ENCODE peak calls at places on chromosomes 4 and X, in six cellular contexts. D is T-helper 9 cell, J is ACHN, H is RCC 7860, W is KG1, P is A549. S is an unnamed sample.

GRCh38 chr4:140152760-140153418 is 1.1 kb downstream of the MAML3 start:
- DNase-seq in D (peak), J (peak), H (no peak), W (peak), P (no peak), S (peak)

GRCh38 chr4:87219648-87220093 is 747 bp downstream of the KLHL8 start:
- DNase-seq in D (peak), J (peak), H (no peak), W (peak), P (peak), S (no peak)

GRCh38 chrX:68945603-68946228 is 116.9 kb downstream of the EFNB1 start:
- DNase-seq in D (no peak), J (peak), H (no peak), W (no peak), P (peak), S (no peak)

GRCh38 chr4:158157412-158157811 is 15.4 kb downstream of the GASK1B start:
- DNase-seq in D (no peak), J (no peak), H (no peak), W (no peak), P (no peak), S (no peak)

GRCh38 chr4:149264093-149264733 is 551.4 kb downstream of the IQCM start:
- DNase-seq in D (no peak), J (peak), H (peak), W (peak), P (peak), S (peak)

GRCh38 chr4:2685541-2685940 is 70.6 kb downstream of the TNIP2 start:
- DNase-seq in D (no peak), J (no peak), H (no peak), W (no peak), P (no peak), S (no peak)

GRCh38 chr4:80239480-80239879 is 27.0 kb upstream of the FGF5 start:
- DNase-seq in D (no peak), J (no peak), H (peak), W (no peak), P (no peak), S (no peak)

GRCh38 chr4:125639182-125639621 is 324.4 kb downstream of the FAT4 start:
- DNase-seq in D (no peak), J (no peak), H (no peak), W (no peak), P (no peak), S (no peak)

GRCh38 chr4:17055788-17056187 is 157.3 kb upstream of the LDB2 start:
- DNase-seq in D (no peak), J (no peak), H (no peak), W (no peak), P (no peak), S (no peak)

GRCh38 chrX:123324628-123325027 is 140.6 kb downstream of the GRIA3 start:
- DNase-seq in D (no peak), J (no peak), H (no peak), W (no peak), P (no peak), S (no peak)

GRCh38 chrX:134002921-134003615 is 17.7 kb upstream of the GPC3 start:
- DNase-seq in D (no peak), J (no peak), H (no peak), W (no peak), P (no peak), S (no peak)

GRCh38 chr4:4843651-4844291 is 15.7 kb upstream of the MSX1 start:
- DNase-seq in D (no peak), J (no peak), H (no peak), W (no peak), P (no peak), S (no peak)

GRCh38 chr4:180527993-180528392 is 1715.2 kb upstream of the TENM3 start:
- DNase-seq in D (no peak), J (no peak), H (no peak), W (no peak), P (no peak), S (no peak)

GRCh38 chr4:137545461-137545861 is 13.2 kb upstream of the PCDH18 start:
- DNase-seq in D (no peak), J (no peak), H (no peak), W (no peak), P (peak), S (no peak)

GRCh38 chr4:184815046-184815877 is 10.5 kb downstream of the ACSL1 start:
- DNase-seq in D (no peak), J (peak), H (peak), W (no peak), P (no peak), S (peak)

GRCh38 chrX:21963736-21964135 is 23.2 kb downstream of the SMS start:
- DNase-seq in D (no peak), J (no peak), H (no peak), W (no peak), P (no peak), S (no peak)

GRCh38 chr4:3613980-3614730 is 81.9 kb upstream of the LRPAP1 start:
- DNase-seq in D (no peak), J (no peak), H (no peak), W (no peak), P (no peak), S (no peak)

GRCh38 chrX:113868169-113868568 is 715.7 kb upstream of the HTR2C start:
- DNase-seq in D (no peak), J (no peak), H (no peak), W (peak), P (no peak), S (no peak)

GRCh38 chr4:25795566-25796454 is 67.0 kb downstream of the SEL1L3 start:
- DNase-seq in D (no peak), J (peak), H (no peak), W (no peak), P (no peak), S (no peak)

GRCh38 chr4:94978904-94979303 is 221.1 kb downstream of the BMPR1B start:
- DNase-seq in D (no peak), J (no peak), H (no peak), W (no peak), P (no peak), S (no peak)

GRCh38 chrX:30812326-30812725 is 76.7 kb downstream of the TAB3 start:
- DNase-seq in D (no peak), J (no peak), H (no peak), W (no peak), P (no peak), S (no peak)

GRCh38 chr4:8271821-8272220 is 2.3 kb downstream of the HTRA3 start:
- DNase-seq in D (no peak), J (no peak), H (no peak), W (no peak), P (no peak), S (no peak)

GRCh38 chr4:181528570-181529184 is 714.5 kb upstream of the TENM3 start:
- DNase-seq in D (no peak), J (peak), H (peak), W (no peak), P (peak), S (peak)

GRCh38 chr4:86387013-86387412 is 27.2 kb upstream of the MAPK10 start:
- DNase-seq in D (no peak), J (no peak), H (no peak), W (peak), P (no peak), S (no peak)

GRCh38 chr4:6332042-6332668 is 62.5 kb downstream of the WFS1 start:
- DNase-seq in D (peak), J (peak), H (no peak), W (no peak), P (no peak), S (peak)

GRCh38 chrX:129637217-129638109 is 17.3 kb downstream of the APLN start:
- DNase-seq in D (peak), J (peak), H (peak), W (peak), P (peak), S (peak)

GRCh38 chr4:23946307-23946706 is 56.5 kb upstream of the PPARGC1A start:
- DNase-seq in D (no peak), J (no peak), H (no peak), W (no peak), P (no peak), S (no peak)

GRCh38 chrX:147173586-147173985 is 359.0 kb upstream of the CXorf51A start:
- DNase-seq in D (no peak), J (no peak), H (no peak), W (no peak), P (no peak), S (no peak)

GRCh38 chr4:7573692-7574091 is 139.0 kb upstream of the PSAPL1 start:
- DNase-seq in D (no peak), J (no peak), H (no peak), W (no peak), P (no peak), S (no peak)

GRCh38 chr4:17324431-17324830 is 187.5 kb downstream of the QDPR start:
- DNase-seq in D (peak), J (peak), H (no peak), W (peak), P (peak), S (peak)

GRCh38 chr4:39056023-39056422 is 6.0 kb upstream of the KLHL5 start:
- DNase-seq in D (no peak), J (no peak), H (no peak), W (no peak), P (no peak), S (no peak)

GRCh38 chr4:1204286-1204827 is 32.0 kb upstream of the SPON2 start:
- DNase-seq in D (no peak), J (no peak), H (no peak), W (no peak), P (no peak), S (no peak)

GRCh38 chr4:145804134-145804533 is 124.2 kb downstream of the C4orf51 start:
- DNase-seq in D (no peak), J (peak), H (peak), W (no peak), P (peak), S (no peak)

GRCh38 chrX:109890910-109891502 is 111.9 kb upstream of the TMEM164 start:
- DNase-seq in D (peak), J (peak), H (peak), W (peak), P (peak), S (peak)

GRCh38 chrX:25012433-25012735 is 3.4 kb downstream of the ARX start:
- DNase-seq in D (no peak), J (peak), H (no peak), W (no peak), P (no peak), S (no peak)

S was measured in Calu3.